ENCODE peak calls at places on chromosomes 13 and 19, in five cellular contexts. V is IMR-90; O is hepatocyte; P is uterus; Y is CD4-positive, alpha-beta memory T cell. I is an unnamed sample. For H3K9me3, the result is how much of the 10 kb centered on the place peaks cover.

GRCh38 chr19:18340237-18340989 is at the start of gene PGPEP1:
- DNase-seq in V (peak), O (peak), P (peak), Y (peak), I (peak)

GRCh38 chr13:23567792-23568480 is 2.3 kb upstream of the TNFRSF19 start:
- DNase-seq in V (no peak), O (no peak), P (no peak), Y (no peak), I (no peak)

GRCh38 chr13:35838356-35838755 is 292.8 kb downstream of the DCLK1 start:
- DNase-seq in V (peak), O (no peak), P (no peak), Y (no peak), I (no peak)

GRCh38 chr13:31119966-31120733 is 41.6 kb downstream of the HSPH1 start:
- DNase-seq in V (peak), O (no peak), P (no peak), Y (no peak), I (no peak)

GRCh38 chr13:95954266-95954665 is 98.9 kb downstream of the UGGT2 start:
- DNase-seq in V (no peak), O (no peak), P (no peak), Y (no peak), I (no peak)

GRCh38 chr19:41265376-41266153 is 1.4 kb downstream of the HNRNPUL1 start:
- DNase-seq in V (peak), O (peak), P (no peak), Y (no peak), I (no peak)

GRCh38 chr13:22825186-22825585 is 355.6 kb upstream of the SGCG start:
- DNase-seq in V (no peak), O (no peak), P (no peak), Y (no peak), I (no peak)

GRCh38 chr19:57546513-57546912 is 13.2 kb downstream of the ZNF550 start:
- DNase-seq in V (no peak), O (no peak), P (no peak), Y (no peak), I (no peak)

GRCh38 chr19:33350538-33351309 is 22.8 kb upstream of the CEBPG start:
- DNase-seq in V (peak), O (no peak), P (no peak), Y (no peak), I (no peak)

DNA sequence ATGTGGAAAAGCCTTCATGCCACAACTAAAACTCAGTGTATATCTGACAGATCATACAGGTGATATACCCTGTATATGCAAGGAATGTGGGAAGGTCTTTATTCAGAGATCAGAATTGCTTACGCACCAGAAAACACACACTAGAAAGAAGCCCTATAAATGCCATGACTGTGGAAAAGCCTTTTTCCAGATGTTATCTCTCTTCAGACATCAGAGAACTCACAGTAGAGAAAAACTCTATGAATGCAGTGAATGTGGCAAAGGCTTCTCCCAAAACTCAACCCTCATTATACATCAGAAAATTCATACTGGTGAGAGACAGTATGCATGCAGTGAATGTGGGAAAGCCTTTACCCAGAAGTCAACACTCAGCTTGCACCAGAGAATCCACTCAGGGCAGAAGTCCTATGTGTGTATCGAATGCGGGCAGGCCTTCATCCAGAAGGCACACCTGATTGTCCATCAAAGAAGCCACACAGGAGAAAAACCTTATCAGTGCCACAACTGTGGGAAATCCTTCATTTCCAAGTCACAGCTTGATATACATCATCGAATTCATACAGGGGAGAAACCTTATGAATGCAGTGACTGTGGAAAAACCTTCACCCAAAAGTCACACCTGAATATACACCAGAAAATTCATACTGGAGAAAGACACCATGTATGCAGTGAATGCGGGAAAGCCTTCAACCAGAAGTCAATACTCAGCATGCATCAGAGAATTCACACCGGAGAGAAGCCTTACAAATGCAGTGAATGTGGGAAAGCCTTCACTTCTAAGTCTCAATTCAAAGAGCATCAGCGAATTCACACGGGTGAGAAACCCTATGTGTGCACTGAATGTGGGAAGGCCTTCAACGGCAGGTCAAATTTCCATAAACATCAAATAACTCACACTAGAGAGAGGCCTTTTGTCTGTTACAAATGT is 16.4 kb downstream of the ZNF175 start:
- DNase-seq in V (no peak), O (no peak), P (no peak), Y (no peak), I (no peak)
- H3K9me3 ChIP-seq in V (under half), O (under half), P (under half), Y (under half), I (under half)

DNA sequence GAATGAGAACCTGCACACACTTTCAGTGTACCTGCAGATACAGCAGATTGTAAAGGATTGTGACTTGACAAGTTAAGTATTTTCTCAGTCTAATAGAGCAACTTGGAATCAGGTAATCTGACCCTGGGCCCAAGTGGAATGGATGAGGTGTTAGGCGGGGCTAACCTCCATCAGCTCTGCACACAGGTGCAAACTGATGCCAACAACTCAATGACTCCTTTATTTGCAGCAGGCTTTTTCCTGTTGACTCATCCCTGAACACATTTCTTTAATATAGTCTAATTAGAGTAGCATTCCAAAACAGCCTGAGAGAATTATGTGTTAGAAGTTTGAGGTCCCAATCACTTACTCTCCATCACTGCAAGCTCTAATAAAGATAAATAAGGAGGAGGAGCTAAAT is 48.8 kb downstream of the TPT1 start:
- DNase-seq in V (no peak), O (no peak), P (no peak), Y (no peak), I (no peak)
- H3K9me3 ChIP-seq in V (under half), O (under half), P (under half), Y (under half), I (under half)

GRCh38 chr19:50046649-50047503 is 21.1 kb downstream of the ZNF473 start:
- DNase-seq in V (peak), O (no peak), P (no peak), Y (peak), I (peak)

GRCh38 chr19:50050406-50051223 is 24.8 kb downstream of the ZNF473 start:
- DNase-seq in V (peak), O (peak), P (peak), Y (peak), I (peak)

GRCh38 chr19:50044922-50045321 is 19.1 kb downstream of the ZNF473 start:
- DNase-seq in V (no peak), O (no peak), P (no peak), Y (no peak), I (no peak)

GRCh38 chr19:50043967-50044366 is 18.2 kb downstream of the ZNF473 start:
- DNase-seq in V (no peak), O (no peak), P (no peak), Y (no peak), I (no peak)

GRCh38 chr19:50047686-50048085 is 21.9 kb downstream of the ZNF473 start:
- DNase-seq in V (peak), O (no peak), P (no peak), Y (no peak), I (no peak)
- H3K9me3 ChIP-seq in V (under half), O (under half), P (under half), Y (under half), I (under half)

GRCh38 chr13:58018865-58019264 is 387.3 kb downstream of the PCDH17 start:
- DNase-seq in V (no peak), O (no peak), P (no peak), Y (no peak), I (no peak)
- H3K9me3 ChIP-seq in V (under half), O (under half), P (under half), Y (under half), I (under half)

DNA sequence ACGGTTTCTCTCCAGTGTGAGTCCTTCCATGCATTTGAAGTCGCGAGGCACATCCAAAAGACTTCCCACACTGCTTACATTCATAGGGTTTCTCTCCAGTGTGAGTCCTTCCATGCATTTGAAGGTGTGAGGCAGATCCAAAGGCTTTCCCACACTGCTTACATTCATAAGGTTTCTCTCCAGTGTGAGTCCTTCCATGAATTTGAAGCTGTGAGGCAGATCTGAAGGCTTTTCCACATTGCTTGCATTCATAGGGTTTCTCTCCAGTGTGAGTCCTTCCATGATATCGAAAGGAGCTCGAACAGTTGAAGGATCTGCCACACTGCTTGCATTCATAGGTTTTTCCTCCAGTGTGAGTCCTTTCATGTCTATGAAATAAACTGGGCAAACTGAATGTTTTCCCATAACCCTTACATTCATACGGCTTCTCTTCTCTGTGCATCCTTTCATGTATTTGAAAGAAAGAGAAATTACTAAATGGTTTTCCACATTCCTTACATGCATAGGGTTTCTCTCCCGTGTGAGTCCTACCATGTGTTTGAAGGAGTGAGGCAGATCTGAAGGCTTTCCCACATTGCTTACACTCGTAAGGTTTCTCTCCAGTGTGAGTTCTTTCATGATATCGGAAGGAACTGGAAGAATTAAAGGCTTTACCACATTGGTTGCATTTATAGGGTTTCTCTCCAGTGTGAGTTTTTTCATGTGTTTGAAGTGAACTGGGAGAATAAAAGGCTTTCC is 20.3 kb downstream of the ZNF433 start:
- DNase-seq in V (no peak), O (no peak), P (no peak), Y (no peak), I (no peak)
- H3K9me3 ChIP-seq in V (half or more), O (half or more), P (under half), Y (under half), I (under half)

GRCh38 chr19:14728595-14728994 is 38.7 kb downstream of the ZNF333 start:
- DNase-seq in V (no peak), O (no peak), P (no peak), Y (no peak), I (no peak)

GRCh38 chr19:14733574-14733973 is 43.7 kb downstream of the ZNF333 start:
- DNase-seq in V (no peak), O (no peak), P (no peak), Y (no peak), I (no peak)

GRCh38 chr19:14735915-14736314 is 42.4 kb downstream of the ADGRE2 start:
- DNase-seq in V (no peak), O (no peak), P (no peak), Y (no peak), I (no peak)

GRCh38 chr19:14731200-14731599 is 41.4 kb downstream of the ZNF333 start:
- DNase-seq in V (no peak), O (no peak), P (no peak), Y (no peak), I (no peak)

DNA sequence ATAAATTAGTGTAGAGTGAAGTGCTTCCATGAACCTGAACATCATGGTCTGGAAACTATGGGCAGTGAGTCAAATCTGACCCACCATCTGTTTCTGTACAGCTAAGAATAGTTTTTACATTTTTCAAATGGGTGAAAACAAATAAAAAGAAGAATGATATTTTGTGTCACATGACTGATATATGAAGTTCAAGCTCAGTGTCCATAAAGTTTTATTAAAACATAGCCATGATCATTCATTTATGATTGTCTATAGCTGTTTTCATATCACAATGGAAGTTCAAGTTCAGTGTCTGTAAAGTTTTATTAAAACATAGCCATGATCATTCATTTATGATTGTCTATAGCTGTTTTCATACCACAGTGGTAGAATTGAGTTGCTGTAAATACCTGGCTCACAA is 42.7 kb downstream of the ZNF333 start:
- DNase-seq in V (no peak), O (no peak), P (no peak), Y (no peak), I (no peak)
- H3K9me3 ChIP-seq in V (under half), O (under half), P (under half), Y (under half), I (under half)

DNA sequence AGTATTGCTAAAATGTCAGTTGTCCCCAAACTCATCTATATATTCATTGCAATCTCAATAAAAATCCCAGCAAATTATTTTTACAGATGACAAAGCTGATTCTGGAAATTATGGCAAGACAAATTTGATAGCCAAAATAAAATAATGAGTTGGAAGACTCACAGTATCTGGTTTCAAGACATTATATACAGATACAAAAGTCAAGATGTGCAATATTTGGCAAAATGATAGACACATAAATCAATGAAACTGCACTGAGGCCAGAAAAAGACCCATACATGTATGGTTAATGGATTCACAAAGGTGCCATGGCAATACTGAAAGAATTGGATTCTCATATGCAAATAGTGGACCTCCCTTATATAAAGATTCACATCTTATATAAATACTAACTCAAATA is 24.2 kb downstream of the ZNF45 start:
- DNase-seq in V (no peak), O (no peak), P (no peak), Y (no peak), I (no peak)
- H3K9me3 ChIP-seq in V (under half), O (half or more), P (under half), Y (half or more), I (under half)